ENCODE peak calls at places on chromosome 11, in four cellular contexts. One of them, this sample, is unnamed. For H3K4me1 and H3K36me3, the result is how much of the 10 kb centered on the place peaks cover.

GRCh38 chr11:36417154-36417553 is 92.9 kb downstream of the TRAF6 start:
- DNase-seq in sigmoid colon: no peak
- DNase-seq in stomach: no peak
- DNase-seq in tibial nerve: no peak
- DNase-seq in this sample: no peak

GRCh38 chr11:13984616-13985474 is 22.3 kb downstream of the SPON1 start:
- DNase-seq in sigmoid colon: no peak
- DNase-seq in stomach: no peak
- DNase-seq in tibial nerve: no peak
- DNase-seq in this sample: no peak

GRCh38 chr11:46520971-46521745 is 72.7 kb downstream of the AMBRA1 start:
- DNase-seq in sigmoid colon: no peak
- DNase-seq in stomach: no peak
- DNase-seq in tibial nerve: no peak
- DNase-seq in this sample: no peak

GRCh38 chr11:24870048-24870447 is 373.2 kb downstream of the LUZP2 start:
- DNase-seq in sigmoid colon: no peak
- DNase-seq in stomach: no peak
- DNase-seq in tibial nerve: no peak
- DNase-seq in this sample: no peak

GRCh38 chr11:97722065-97722464 is 1298.7 kb upstream of the CNTN5 start:
- DNase-seq in sigmoid colon: no peak
- DNase-seq in stomach: no peak
- DNase-seq in tibial nerve: no peak
- DNase-seq in this sample: no peak

GRCh38 chr11:12121504-12121903 is 11.1 kb downstream of the MICAL2 start:
- DNase-seq in sigmoid colon: no peak
- DNase-seq in stomach: no peak
- DNase-seq in tibial nerve: no peak
- DNase-seq in this sample: no peak

GRCh38 chr11:29432719-29433325 is 584.0 kb downstream of the KCNA4 start:
- DNase-seq in sigmoid colon: no peak
- DNase-seq in stomach: no peak
- DNase-seq in tibial nerve: no peak
- DNase-seq in this sample: no peak

GRCh38 chr11:32005786-32006406 is 85.0 kb upstream of the RCN1 start:
- DNase-seq in sigmoid colon: no peak
- DNase-seq in stomach: no peak
- DNase-seq in tibial nerve: no peak
- DNase-seq in this sample: no peak

GRCh38 chr11:91981995-91982394 is 242.6 kb upstream of the FAT3 start:
- DNase-seq in sigmoid colon: peak
- DNase-seq in stomach: no peak
- DNase-seq in tibial nerve: peak
- DNase-seq in this sample: peak

GRCh38 chr11:44609028-44609782 is 43.7 kb downstream of the CD82 start:
- DNase-seq in sigmoid colon: no peak
- DNase-seq in stomach: no peak
- DNase-seq in tibial nerve: no peak
- DNase-seq in this sample: no peak

GRCh38 chr11:33525789-33526188 is 174.8 kb downstream of the C11orf91 start:
- DNase-seq in sigmoid colon: no peak
- DNase-seq in stomach: no peak
- DNase-seq in tibial nerve: no peak
- DNase-seq in this sample: no peak

GRCh38 chr11:106632283-106632682 is 386.0 kb downstream of the GUCY1A2 start:
- DNase-seq in sigmoid colon: no peak
- DNase-seq in stomach: no peak
- DNase-seq in tibial nerve: no peak
- DNase-seq in this sample: no peak

GRCh38 chr11:130120045-130120444 is 39.5 kb upstream of the ST14 start:
- DNase-seq in sigmoid colon: no peak
- DNase-seq in stomach: no peak
- DNase-seq in tibial nerve: no peak
- DNase-seq in this sample: no peak

GRCh38 chr11:130121430-130121978 is 38.1 kb upstream of the ST14 start:
- DNase-seq in sigmoid colon: no peak
- DNase-seq in stomach: no peak
- DNase-seq in tibial nerve: no peak
- DNase-seq in this sample: no peak

GRCh38 chr11:130118636-130119387 is 40.8 kb upstream of the ST14 start:
- DNase-seq in sigmoid colon: no peak
- DNase-seq in stomach: no peak
- DNase-seq in tibial nerve: no peak
- DNase-seq in this sample: no peak

GRCh38 chr11:130115218-130115617 is 44.4 kb upstream of the ST14 start:
- DNase-seq in sigmoid colon: no peak
- DNase-seq in stomach: no peak
- DNase-seq in tibial nerve: no peak
- DNase-seq in this sample: no peak

GRCh38 chr11:130118165-130118564 is 41.4 kb upstream of the ST14 start:
- DNase-seq in sigmoid colon: no peak
- DNase-seq in stomach: no peak
- DNase-seq in tibial nerve: no peak
- DNase-seq in this sample: no peak
- H3K4me1 ChIP-seq in sigmoid colon: under half
- H3K4me1 ChIP-seq in stomach: under half
- H3K4me1 ChIP-seq in tibial nerve: under half
- H3K4me1 ChIP-seq in this sample: under half

DNA sequence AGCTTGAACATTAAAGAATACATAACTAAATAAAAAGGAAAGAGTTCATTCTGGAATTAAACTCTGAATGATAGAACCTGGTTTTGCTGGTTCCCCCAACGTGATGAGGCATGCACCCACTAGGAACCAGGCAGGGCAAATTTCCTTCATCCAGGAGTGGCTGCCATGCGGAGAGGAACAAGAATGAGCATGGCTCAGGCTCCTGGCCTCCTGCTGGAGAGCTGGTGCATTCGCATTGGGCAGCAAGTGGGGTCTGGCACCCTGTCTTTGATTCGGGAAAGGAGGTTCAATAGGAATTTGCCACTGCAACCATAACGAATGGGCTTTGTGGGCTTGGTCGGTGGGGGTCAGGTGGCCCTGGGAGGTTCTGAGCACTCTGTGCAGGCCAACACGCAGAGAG is 169.8 kb upstream of the TENM4 start:
- DNase-seq in sigmoid colon: no peak
- DNase-seq in stomach: no peak
- DNase-seq in tibial nerve: no peak
- DNase-seq in this sample: no peak
- H3K36me3 ChIP-seq in sigmoid colon: under half
- H3K36me3 ChIP-seq in stomach: under half
- H3K36me3 ChIP-seq in tibial nerve: under half
- H3K36me3 ChIP-seq in this sample: under half

DNA sequence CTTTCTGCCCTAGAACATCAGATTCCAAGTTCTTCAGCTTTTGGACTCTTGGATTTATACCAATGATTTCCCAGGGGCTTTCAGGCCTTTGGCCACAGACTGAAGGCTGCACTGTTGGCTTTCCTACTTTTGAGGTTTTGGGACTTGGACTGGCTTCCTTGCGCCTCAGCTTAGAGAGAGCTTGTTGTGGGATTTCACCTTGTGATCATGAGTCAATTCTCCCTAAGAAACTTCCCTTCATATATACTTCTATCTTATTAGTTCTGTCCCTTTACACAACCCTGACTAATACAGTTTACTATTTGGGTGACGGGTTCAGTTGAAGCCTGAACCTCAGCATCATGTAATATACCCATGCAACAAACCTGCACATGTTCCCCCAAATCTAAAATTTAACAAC is 70.4 kb downstream of the MTNR1B start:
- DNase-seq in sigmoid colon: no peak
- DNase-seq in stomach: no peak
- DNase-seq in tibial nerve: no peak
- DNase-seq in this sample: no peak
- TF ChIP-seq CTCF in sigmoid colon: no peak
- TF ChIP-seq CTCF in stomach: no peak
- TF ChIP-seq CTCF in tibial nerve: no peak
- TF ChIP-seq CTCF in this sample: no peak

DNA sequence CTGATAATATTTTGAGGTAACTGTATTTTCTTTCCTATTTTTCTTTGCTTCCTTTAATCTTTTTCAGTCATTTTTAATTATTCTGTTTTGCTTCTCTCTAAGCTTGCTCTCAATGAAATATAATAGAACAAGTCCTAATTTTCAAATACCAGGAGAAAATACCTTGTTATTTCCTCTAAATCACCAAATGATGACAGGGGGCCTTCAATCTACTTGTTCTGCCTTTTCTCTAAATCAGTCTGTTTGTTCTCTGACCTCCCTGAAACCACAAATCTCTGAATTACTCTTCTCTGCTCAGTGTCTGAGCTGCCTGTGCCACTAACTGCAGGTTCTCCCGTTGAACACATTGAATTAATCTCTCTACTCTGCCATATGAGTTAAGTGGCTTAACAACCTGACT is 286.2 kb downstream of the C11orf87 start:
- DNase-seq in sigmoid colon: no peak
- DNase-seq in stomach: no peak
- DNase-seq in tibial nerve: no peak
- DNase-seq in this sample: no peak
- H3K4me1 ChIP-seq in sigmoid colon: under half
- H3K4me1 ChIP-seq in stomach: under half
- H3K4me1 ChIP-seq in tibial nerve: under half
- H3K4me1 ChIP-seq in this sample: under half

DNA sequence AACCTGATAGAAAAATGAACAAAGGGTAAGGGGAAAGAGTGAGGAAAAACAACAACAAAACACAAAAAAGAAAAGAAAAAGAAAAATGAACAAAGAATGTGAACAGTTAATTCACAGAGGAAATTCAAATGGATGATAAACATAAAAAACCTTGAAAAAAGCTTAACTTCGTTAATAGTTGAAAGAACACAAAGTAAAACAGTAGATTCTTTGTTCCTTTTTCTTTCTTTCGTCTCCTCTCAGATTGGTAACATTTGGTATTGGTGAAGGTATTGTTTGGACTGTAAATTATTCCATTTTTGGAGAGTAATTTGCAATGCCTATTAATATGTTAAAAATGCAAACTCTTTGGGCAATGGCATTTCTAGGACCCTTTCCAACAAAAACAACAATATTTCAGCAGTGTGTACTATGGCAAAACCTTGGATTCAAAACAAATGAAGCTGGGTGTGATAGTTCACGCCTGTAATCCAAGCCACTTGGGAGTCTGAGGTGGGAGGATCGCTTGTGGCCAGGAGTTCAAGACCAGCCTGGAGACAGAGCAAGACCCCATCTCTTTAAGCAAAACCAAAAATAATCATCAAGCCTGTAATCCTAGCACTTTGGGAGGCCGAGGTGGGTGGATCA is 3.3 kb upstream of the BACE1 start:
- DNase-seq in sigmoid colon: peak
- DNase-seq in stomach: no peak
- DNase-seq in tibial nerve: no peak
- DNase-seq in this sample: no peak
- H3K36me3 ChIP-seq in sigmoid colon: under half
- H3K36me3 ChIP-seq in stomach: under half
- H3K36me3 ChIP-seq in tibial nerve: under half
- H3K36me3 ChIP-seq in this sample: under half

DNA sequence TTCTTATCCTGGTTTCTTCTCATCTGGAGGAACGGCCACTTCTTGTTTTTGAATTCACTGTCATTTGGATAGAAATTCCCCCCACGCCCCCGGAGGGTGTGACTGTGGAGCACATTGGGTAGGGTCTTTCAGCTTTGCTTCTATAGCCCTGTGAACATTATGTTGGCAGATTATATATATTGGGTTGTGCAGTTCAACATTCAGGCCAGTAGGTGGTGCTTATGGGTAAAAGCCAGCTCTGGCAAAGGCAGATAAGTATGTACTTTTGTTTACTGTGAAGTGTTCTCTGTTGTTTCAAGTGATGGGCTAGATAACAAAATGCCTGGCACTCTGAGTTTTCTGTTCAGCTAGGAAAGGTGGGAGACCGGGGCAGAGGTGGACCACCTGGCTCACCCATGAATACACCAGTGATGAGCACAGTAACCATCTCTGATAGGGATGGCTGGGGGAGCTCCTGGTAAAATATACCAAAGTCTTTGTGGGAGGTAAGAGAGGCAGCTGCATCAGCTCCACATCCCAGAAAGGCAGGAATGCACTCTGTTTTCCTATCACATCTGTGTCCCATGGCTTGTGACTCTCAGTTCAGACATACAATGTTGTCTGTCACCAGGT is 1348.2 kb upstream of the RAG2 start:
- DNase-seq in sigmoid colon: no peak
- DNase-seq in stomach: peak
- DNase-seq in tibial nerve: no peak
- DNase-seq in this sample: peak
- TF ChIP-seq CTCF in sigmoid colon: peak
- TF ChIP-seq CTCF in stomach: no peak
- TF ChIP-seq CTCF in tibial nerve: peak
- TF ChIP-seq CTCF in this sample: peak

This sample was measured in colonic mucosa.